ENCODE peak calls at places on chromosomes 16 and 17, in four cellular contexts. E is mammary epithelial cell, D is neural progenitor cell, F is GM23338. J is an unnamed sample.

GRCh38 chr16:53129281-53130192 is 74.7 kb downstream of the CHD9 start:
- DNase-seq in E (peak; percentile 23), D (no peak), F (peak; percentile 45), J (peak; percentile 17)

GRCh38 chr17:42027961-42028790 is 8.3 kb downstream of the NKIRAS2 start:
- DNase-seq in D (peak; percentile 71), F (peak; percentile 92), E (no peak), J (no peak)

GRCh38 chr16:85767569-85767968 is 16.7 kb upstream of the C16orf74 start:
- DNase-seq in F (no peak), E (peak; percentile 92), D (no peak), J (no peak)

GRCh38 chr16:77221482-77221881 is 22.3 kb downstream of the SYCE1L start:
- DNase-seq in F (no peak), D (no peak), E (no peak), J (no peak)

GRCh38 chr17:61337247-61337812 is 62.3 kb upstream of the TBX2 start:
- DNase-seq in D (no peak), F (no peak), E (no peak), J (no peak)

GRCh38 chr16:12688972-12689850 is 114.5 kb downstream of the CPPED1 start:
- DNase-seq in E (no peak), F (no peak), D (no peak), J (no peak)

GRCh38 chr16:84883301-84883700 is 63.5 kb downstream of the CRISPLD2 start:
- DNase-seq in D (no peak), E (peak; percentile 34), F (no peak), J (no peak)

GRCh38 chr16:66364959-66365306 is 1.6 kb upstream of the CDH5 start:
- DNase-seq in F (no peak), D (no peak), E (peak; percentile 23), J (no peak)

GRCh38 chr17:72590382-72590781 is 469.6 kb downstream of the SOX9 start:
- DNase-seq in D (no peak), F (no peak), E (peak; percentile 73), J (no peak)

GRCh38 chr16:86118467-86119307 is 219.7 kb downstream of the IRF8 start:
- DNase-seq in E (no peak), D (no peak), F (no peak), J (no peak)

GRCh38 chr17:80125656-80126448 is 21.1 kb downstream of the EIF4A3 start:
- DNase-seq in E (no peak), D (no peak), F (no peak), J (no peak)
- H2AFZ ChIP-seq in E (peak overlapping the region; percentile 51), D (no peak overlapping the region), F (no peak overlapping the region), J (no peak overlapping the region)

GRCh38 chr17:5000237-5000639 is 2.5 kb downstream of the KIF1C start:
- DNase-seq in D (no peak), F (peak; percentile 23), E (no peak), J (no peak)
- H3K36me3 ChIP-seq in D (peaks cover 4% of the 10 kb centered on the region), F (peaks cover 23% of the 10 kb centered on the region), E (peaks cover 31% of the 10 kb centered on the region), J (peaks cover 39% of the 10 kb centered on the region)

GRCh38 chr16:73051216-73051615 is 3.3 kb upstream of the ZFHX3 start:
- DNase-seq in F (no peak), D (no peak), E (no peak), J (no peak)
- H3K4me3 ChIP-seq in F (no peak overlapping the region), D (no peak overlapping the region), E (no peak overlapping the region), J (no peak overlapping the region)

DNA sequence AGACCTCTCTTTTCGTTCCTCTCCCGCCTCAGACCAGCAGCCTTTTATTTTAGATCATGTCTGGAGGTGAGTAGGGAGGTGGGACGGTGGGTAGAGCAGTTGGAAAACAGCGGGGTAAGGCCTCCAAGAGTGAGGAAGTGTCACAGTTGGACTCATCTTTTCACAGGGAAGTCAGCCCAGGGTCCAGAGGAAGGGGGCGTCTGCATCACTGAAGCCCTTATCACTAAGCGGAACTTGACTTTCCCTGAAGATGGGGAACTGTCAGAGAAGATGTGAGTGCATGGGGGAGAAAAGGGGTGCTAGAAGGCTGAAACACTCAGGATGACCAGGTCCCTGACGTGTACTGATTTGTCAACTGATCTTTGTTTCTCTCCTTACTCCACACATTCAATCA is 461 bp downstream of the LRRC46 start:
- DNase-seq in D (no peak), F (no peak), E (no peak), J (no peak)
- H2AFZ ChIP-seq in D (peak overlapping the region; percentile 62), F (no peak overlapping the region), E (peak overlapping the region; percentile 97), J (peak overlapping the region; percentile 75)

DNA sequence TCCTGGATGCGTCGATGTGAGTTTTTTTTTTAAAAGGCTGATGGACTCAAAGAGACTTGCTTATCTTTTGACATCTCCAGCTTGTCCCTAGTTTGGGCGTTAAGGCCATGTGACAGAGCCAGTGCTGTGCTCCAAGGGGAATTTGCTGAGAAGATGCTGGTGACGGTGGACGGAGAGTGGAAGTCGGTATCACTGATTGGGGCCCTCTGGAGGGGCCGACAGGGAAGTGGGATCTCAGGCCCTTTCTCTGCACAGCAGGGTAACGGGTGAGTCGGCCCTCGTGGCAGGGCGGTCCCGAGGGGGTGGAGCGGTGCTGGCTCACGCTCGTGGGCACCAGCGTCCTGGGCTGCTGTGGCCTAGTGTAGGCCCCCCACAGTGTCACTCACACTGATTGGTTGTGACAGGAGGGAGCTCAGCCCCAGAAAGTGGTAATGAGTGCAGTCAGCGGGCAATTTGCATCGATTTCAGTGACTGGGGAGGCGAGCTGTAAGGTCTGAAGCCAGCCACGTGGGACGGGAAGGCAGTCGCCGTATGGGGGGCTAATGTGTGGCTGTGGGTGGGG is 91.3 kb downstream of the TBC1D16 start:
- DNase-seq in E (no peak), F (no peak), D (no peak), J (no peak)
- H3K36me3 ChIP-seq in E (no peaks in the 10 kb centered on the region), F (no peaks in the 10 kb centered on the region), D (no peaks in the 10 kb centered on the region), J (no peaks in the 10 kb centered on the region)

DNA sequence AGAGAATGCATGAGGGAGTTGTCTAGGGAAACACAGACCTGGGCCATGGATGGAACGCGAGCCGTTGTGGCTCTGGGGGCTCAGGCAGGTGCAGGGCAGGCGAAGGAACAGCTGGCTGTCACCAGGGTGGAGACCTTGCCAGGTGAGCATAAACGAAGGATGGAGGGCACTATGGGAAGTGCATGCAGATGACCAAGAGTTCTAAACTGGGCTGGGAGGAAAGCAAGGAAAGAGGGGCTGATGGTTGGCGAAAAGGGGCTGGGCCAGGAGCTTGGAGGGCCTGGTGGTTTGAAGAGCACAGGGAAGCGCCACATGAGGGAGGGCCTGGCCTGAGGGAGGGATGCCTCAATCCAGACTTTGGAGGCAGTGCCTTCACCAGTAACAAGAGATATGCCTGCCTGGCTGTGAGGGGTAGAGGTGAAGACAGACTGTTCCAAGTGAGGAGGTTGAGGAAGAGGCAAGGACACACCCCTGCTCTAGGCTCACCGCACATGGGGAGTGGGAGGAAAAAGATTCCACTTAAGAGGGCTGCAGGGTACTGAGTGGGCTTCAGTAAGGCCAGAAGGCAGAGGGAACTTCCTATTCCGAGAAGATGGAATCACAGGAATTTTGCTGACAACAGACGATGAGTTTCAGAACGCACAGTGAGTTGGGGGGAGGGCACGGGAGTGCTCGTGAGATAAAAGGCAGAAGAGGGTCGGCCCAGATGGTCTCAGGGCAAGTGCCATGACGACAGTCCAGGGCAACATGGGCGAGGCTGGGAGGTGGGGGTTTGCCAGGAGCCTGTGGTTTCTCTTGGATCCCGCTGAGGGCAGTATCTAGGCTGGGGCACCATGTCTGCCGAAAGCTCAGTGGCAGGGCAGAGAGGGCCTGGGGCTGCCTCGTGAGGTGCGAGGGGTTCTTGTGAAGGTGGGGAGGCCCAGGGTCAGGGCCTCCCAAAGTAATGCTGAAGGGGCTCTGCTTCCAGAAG is 20.6 kb downstream of the B9D1 start:
- DNase-seq in F (peak; percentile 33), E (no peak), D (no peak), J (no peak)
- H3K4me3 ChIP-seq in F (no peak overlapping the region), E (no peak overlapping the region), D (no peak overlapping the region), J (no peak overlapping the region)

GRCh38 chr17:7588553-7589203 is 1.2 kb downstream of the SOX15 start:
- DNase-seq in D (no peak), F (peak; percentile 59), E (peak; percentile 58), J (no peak)

GRCh38 chr17:7590743-7591142 is 849 bp upstream of the SOX15 start:
- DNase-seq in D (peak; percentile 92), E (peak; percentile 60), F (peak; percentile 74), J (no peak)

GRCh38 chr17:7587831-7588230 is 2.1 kb downstream of the SOX15 start:
- DNase-seq in F (no peak), D (no peak), E (peak; percentile 69), J (no peak)

GRCh38 chr17:7589891-7590611 is at the start of gene SOX15:
- DNase-seq in E (peak; percentile 69), D (peak; percentile 54), F (peak; percentile 82), J (no peak)

DNA sequence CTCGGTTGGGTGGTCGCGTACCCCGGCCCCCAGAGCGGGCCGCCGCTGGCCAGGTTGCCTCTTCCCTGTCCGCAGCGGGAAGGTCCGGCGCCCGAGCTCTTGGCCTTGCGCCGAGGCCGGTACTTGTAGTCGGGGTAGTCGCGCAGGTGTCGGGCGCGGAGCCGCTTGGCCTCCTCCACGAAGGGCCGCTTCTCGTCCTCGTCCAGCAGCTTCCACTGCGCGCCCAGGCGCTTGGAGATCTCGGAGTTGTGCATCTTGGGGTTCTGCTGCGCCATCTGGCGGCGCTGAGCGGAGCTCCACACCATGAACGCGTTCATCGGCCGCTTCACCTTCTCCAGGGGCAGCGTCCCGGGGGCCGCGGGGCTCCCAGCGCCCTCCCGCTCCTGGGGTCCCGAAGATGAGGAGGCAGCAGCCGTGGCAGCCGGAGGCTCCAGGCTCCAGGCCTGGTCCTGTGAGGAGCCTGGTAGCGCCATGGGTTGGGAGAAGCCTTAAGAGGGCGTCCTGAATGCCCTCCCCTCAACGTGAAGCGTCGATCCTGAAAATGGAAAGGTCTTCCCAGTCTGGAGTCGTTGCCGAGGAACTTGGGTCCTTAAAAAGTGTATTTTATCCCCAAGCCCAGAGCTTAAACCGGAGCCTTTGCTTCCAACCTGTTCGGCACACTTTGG is 558 bp downstream of the SOX15 start:
- DNase-seq in E (peak; percentile 83), D (peak; percentile 94), F (peak; percentile 94), J (peak; percentile 69)
- H2AFZ ChIP-seq in E (no peak overlapping the region), D (no peak overlapping the region), F (peak overlapping the region; percentile 74), J (no peak overlapping the region)

J was measured in OCI-LY7.